ENCODE peak calls at places on chromosomes 1 and 21, in five cellular contexts. T, Z, Q, S and M are unnamed samples.

GRCh38 chr1:225842788-225843425 is 33.0 kb downstream of the EPHX1 start:
- DNase-seq in Z (no peak), S (no peak), T (no peak), Q (no peak), M (no peak)

GRCh38 chr21:42534361-42534900 is 20.8 kb downstream of the SLC37A1 start:
- DNase-seq in Q (no peak), Z (peak), T (no peak), S (no peak), M (peak)

GRCh38 chr1:2587071-2587859 is 688 bp downstream of the PRXL2B start:
- DNase-seq in Z (no peak), S (peak), T (peak), Q (peak), M (no peak)

GRCh38 chr1:194644528-194644927 is 1458.1 kb upstream of the B3GALT2 start:
- DNase-seq in Q (no peak), S (peak), T (no peak), Z (no peak), M (no peak)

GRCh38 chr1:160076295-160076694 is 5.0 kb upstream of the KCNJ9 start:
- DNase-seq in T (no peak), Z (no peak), S (no peak), Q (no peak), M (peak)

GRCh38 chr1:188937965-188938551 is 1539.6 kb downstream of the BRINP3 start:
- DNase-seq in T (no peak), S (no peak), Q (peak), Z (no peak), M (no peak)

GRCh38 chr1:157819886-157820285 is at the start of gene FCRL1:
- DNase-seq in Q (no peak), Z (no peak), S (no peak), T (no peak), M (no peak)

GRCh38 chr1:185373813-185374524 is 56.9 kb upstream of the IVNS1ABP start:
- DNase-seq in T (no peak), Z (no peak), Q (peak), S (peak), M (no peak)

GRCh38 chr1:7751174-7751573 is 19.9 kb upstream of the VAMP3 start:
- DNase-seq in S (no peak), T (no peak), Q (no peak), Z (no peak), M (no peak)

GRCh38 chr1:44012411-44012810 is 18.9 kb downstream of the SLC6A9 start:
- DNase-seq in T (no peak), Q (no peak), S (no peak), Z (no peak), M (no peak)

GRCh38 chr1:16013220-16013907 is 4.5 kb downstream of the HSPB7 start:
- DNase-seq in Z (peak), T (peak), Q (peak), S (peak), M (no peak)

GRCh38 chr21:42395910-42396625 is at the start of gene TMPRSS3:
- DNase-seq in T (no peak), S (no peak), Q (no peak), Z (peak), M (peak)

GRCh38 chr1:94522304-94522703 is 19.3 kb downstream of the F3 start:
- DNase-seq in Q (peak), Z (no peak), S (peak), T (no peak), M (no peak)

GRCh38 chr21:26591543-26591942 is 18.5 kb upstream of the CYYR1 start:
- DNase-seq in Q (no peak), Z (no peak), T (no peak), S (peak), M (no peak)

GRCh38 chr21:29257701-29258100 is 41.0 kb upstream of the BACH1 start:
- DNase-seq in Q (no peak), T (no peak), S (peak), Z (no peak), M (no peak)

GRCh38 chr1:86409416-86410021 is 13.4 kb upstream of the ODF2L start:
- DNase-seq in Z (no peak), S (peak), Q (no peak), T (no peak), M (peak)

GRCh38 chr21:43188712-43189151 is 19.9 kb downstream of the CRYAA start:
- DNase-seq in Q (no peak), Z (peak), S (no peak), T (no peak), M (peak)

GRCh38 chr1:110207831-110208230 is 2.3 kb upstream of the KCNC4 start:
- DNase-seq in T (peak), Z (no peak), Q (peak), S (peak), M (peak)

GRCh38 chr1:186681806-186682205 is 1.6 kb upstream of the PTGS2 start:
- DNase-seq in Q (peak), Z (no peak), S (peak), T (no peak), M (no peak)

GRCh38 chr1:176994926-176995596 is 169.5 kb downstream of the ASTN1 start:
- DNase-seq in S (peak), Q (no peak), Z (no peak), T (no peak), M (no peak)

GRCh38 chr1:14598498-14599172 is at the start of gene KAZN:
- DNase-seq in T (no peak), Q (no peak), S (no peak), Z (peak), M (no peak)

GRCh38 chr1:47997289-47998200 is at the start of gene TRABD2B:
- DNase-seq in S (peak), Z (peak), Q (peak), T (peak), M (peak)

GRCh38 chr1:224676613-224677012 is 60.5 kb downstream of the CNIH3 start:
- DNase-seq in S (no peak), Z (no peak), Q (no peak), T (no peak), M (no peak)

GRCh38 chr1:157145081-157145480 is 6.9 kb upstream of the ETV3 start:
- DNase-seq in Q (no peak), Z (no peak), T (no peak), S (peak), M (no peak)

GRCh38 chr1:89172468-89173143 is 3.2 kb downstream of the GBP7 start:
- DNase-seq in T (no peak), S (no peak), Z (no peak), Q (no peak), M (no peak)
- H3K4me3 ChIP-seq in T (no peak), S (no peak), Z (no peak), Q (no peak), M (no peak)

GRCh38 chr1:53731201-53731600 is 7.8 kb downstream of the GLIS1 start:
- DNase-seq in Q (no peak), S (no peak), Z (no peak), T (no peak), M (no peak)

GRCh38 chr1:53731779-53732305 is 7.1 kb downstream of the GLIS1 start:
- DNase-seq in Q (peak), Z (no peak), S (no peak), T (no peak), M (no peak)

GRCh38 chr1:53733447-53733931 is 5.5 kb downstream of the GLIS1 start:
- DNase-seq in Q (no peak), S (no peak), Z (no peak), T (no peak), M (no peak)

GRCh38 chr1:53732912-53733317 is 6.0 kb downstream of the GLIS1 start:
- DNase-seq in S (peak), Z (no peak), Q (peak), T (no peak), M (no peak)

DNA sequence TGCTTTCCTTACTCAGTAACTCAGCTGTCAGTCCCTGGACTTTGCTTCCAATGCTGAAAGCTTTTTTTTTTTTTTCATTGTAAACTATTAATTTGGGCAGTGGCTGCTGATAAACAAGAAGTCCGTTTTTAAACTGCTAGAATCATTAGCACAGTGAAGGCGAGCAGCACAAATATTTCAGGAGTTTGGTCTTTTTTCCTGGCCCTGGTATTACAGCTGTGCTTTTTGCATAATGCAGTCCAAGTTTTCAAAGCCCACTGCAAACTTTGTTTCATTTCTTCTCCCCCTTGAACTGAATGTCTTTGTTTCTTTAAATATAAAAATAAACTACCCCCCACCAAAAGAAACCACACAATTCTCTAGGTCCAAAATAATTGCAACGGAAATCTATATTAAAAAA is 6.6 kb downstream of the GLIS1 start:
- DNase-seq in Q (peak), Z (no peak), S (no peak), T (no peak), M (no peak)
- H3K4me3 ChIP-seq in Q (peak), Z (no peak), S (no peak), T (no peak), M (no peak)

DNA sequence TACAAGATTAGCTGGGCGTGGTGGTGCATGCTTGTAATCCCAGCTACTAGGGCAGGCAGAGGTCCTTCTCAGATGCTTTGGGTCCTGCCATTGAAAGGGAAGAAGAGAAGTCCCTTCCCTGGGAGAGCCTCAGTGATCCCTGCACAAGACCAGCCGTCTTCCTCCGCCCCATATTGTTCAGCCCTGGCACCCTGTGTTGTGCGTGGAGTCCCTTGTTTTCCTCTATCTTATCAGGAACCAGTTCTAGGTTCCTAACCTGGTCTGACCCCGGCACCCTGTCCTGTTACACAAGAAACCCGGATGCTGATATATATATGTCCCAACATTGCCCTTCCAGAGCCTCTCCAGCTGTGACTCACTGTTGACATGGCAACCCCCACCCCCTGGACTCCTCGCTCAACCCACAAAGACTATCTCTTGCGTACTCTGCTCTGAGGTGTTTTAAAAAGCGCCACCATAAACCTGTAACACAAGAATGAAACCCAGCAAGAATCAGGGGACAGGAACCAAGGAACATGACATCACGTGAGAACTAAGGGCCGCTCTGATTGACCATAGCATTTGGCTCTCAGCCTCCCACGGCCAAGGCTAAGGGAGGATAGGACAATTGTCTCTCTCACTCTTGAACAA is 4.8 kb downstream of the MX2 start:
- DNase-seq in Q (peak), Z (peak), T (peak), S (peak), M (peak)
- H3K4me3 ChIP-seq in Q (no peak), Z (no peak), T (no peak), S (no peak), M (no peak)

GRCh38 chr1:206470692-206471414 is 577 bp downstream of the IKBKE start:
- DNase-seq in Z (no peak), T (peak), S (peak), Q (peak), M (peak)

GRCh38 chr1:206469933-206470691 is at the start of gene IKBKE:
- DNase-seq in Z (peak), Q (peak), T (peak), S (peak), M (peak)

GRCh38 chr1:206471993-206472392 is 1.7 kb downstream of the IKBKE start:
- DNase-seq in Q (no peak), Z (no peak), T (no peak), S (no peak), M (no peak)

GRCh38 chr1:206472454-206472853 is 2.2 kb downstream of the IKBKE start:
- DNase-seq in Q (peak), Z (no peak), S (peak), T (no peak), M (peak)

DNA sequence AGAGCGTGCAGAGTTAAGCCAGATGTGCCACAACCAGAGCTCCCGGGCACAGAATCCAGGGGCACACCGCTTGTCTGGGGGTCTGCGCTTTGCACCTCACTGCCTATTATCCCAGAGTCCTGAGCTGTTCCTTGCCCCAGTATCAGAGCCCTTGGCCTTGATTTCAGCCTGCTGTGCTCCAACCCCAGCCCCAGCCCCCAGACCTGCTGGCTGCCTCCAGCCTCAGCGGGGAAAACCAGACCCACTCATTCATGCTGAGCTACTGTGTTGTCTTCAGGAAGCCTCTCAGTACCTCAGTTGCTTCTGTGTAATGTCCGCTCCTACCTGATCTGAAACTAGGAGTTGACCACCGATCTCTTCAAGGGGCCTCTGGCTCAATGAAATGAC is 1.1 kb downstream of the IKBKE start:
- DNase-seq in S (no peak), Z (no peak), Q (no peak), T (no peak), M (no peak)
- H3K4me3 ChIP-seq in S (peak), Z (no peak), Q (peak), T (peak), M (peak)